ENCODE peak calls at places on chromosomes 7 and 10, in four cellular contexts. R, Z, P and Q are unnamed samples.

GRCh38 chr7:105399043-105399725 is 10.5 kb upstream of the SRPK2 start:
- DNase-seq in R (peak), Z (no peak), P (peak), Q (peak)

GRCh38 chr7:24419070-24419469 is 135.1 kb downstream of the NPY start:
- DNase-seq in R (no peak), Z (peak), P (peak), Q (no peak)

GRCh38 chr10:43843331-43844101 is 194.8 kb upstream of the ZNF32 start:
- DNase-seq in R (peak), Z (no peak), P (no peak), Q (no peak)

GRCh38 chr10:70779685-70780369 is 5.3 kb downstream of the TBATA start:
- DNase-seq in R (no peak), Z (peak), P (no peak), Q (no peak)

GRCh38 chr10:36880898-36881297 is 244.5 kb upstream of the ANKRD30A start:
- DNase-seq in R (peak), Z (no peak), P (peak), Q (peak)

GRCh38 chr10:125578658-125579315 is 104.2 kb downstream of the TEX36 start:
- DNase-seq in R (no peak), Z (no peak), P (no peak), Q (no peak)

GRCh38 chr7:127214956-127215355 is 37.8 kb downstream of the GRM8 start:
- DNase-seq in R (no peak), Z (no peak), P (no peak), Q (no peak)

GRCh38 chr7:36790280-36790679 is 66.0 kb upstream of the AOAH start:
- DNase-seq in R (no peak), Z (no peak), P (no peak), Q (no peak)

GRCh38 chr7:75608451-75609122 is 116.5 kb downstream of the SPDYE5 start:
- DNase-seq in R (no peak), Z (no peak), P (no peak), Q (no peak)

GRCh38 chr7:86453454-86453853 is 190.3 kb upstream of the GRM3 start:
- DNase-seq in R (no peak), Z (no peak), P (no peak), Q (no peak)

GRCh38 chr7:79272066-79272669 is 181.3 kb downstream of the MAGI2 start:
- DNase-seq in R (peak), Z (peak), P (peak), Q (peak)

GRCh38 chr10:71222541-71223364 is 10.4 kb downstream of the UNC5B start:
- DNase-seq in R (peak), Z (peak), P (no peak), Q (no peak)

GRCh38 chr7:1694981-1695511 is 25.0 kb downstream of the ELFN1 start:
- DNase-seq in R (no peak), Z (no peak), P (no peak), Q (no peak)

GRCh38 chr7:151930695-151931094 is 25.6 kb upstream of the GALNTL5 start:
- DNase-seq in R (no peak), Z (no peak), P (no peak), Q (no peak)

GRCh38 chr7:95104739-95105138 is 197.3 kb downstream of the PPP1R9A start:
- DNase-seq in R (no peak), Z (no peak), P (peak), Q (peak)

GRCh38 chr10:7872041-7872442 is 53.7 kb downstream of the TAF3 start:
- DNase-seq in R (peak), Z (peak), P (peak), Q (no peak)

GRCh38 chr10:112275512-112276245 is 7.5 kb upstream of the TECTB start:
- DNase-seq in R (no peak), Z (no peak), P (no peak), Q (peak)

GRCh38 chr10:112274831-112275230 is 8.4 kb upstream of the TECTB start:
- DNase-seq in R (no peak), Z (no peak), P (no peak), Q (no peak)

GRCh38 chr10:112269266-112269665 is 13.9 kb upstream of the TECTB start:
- DNase-seq in R (peak), Z (no peak), P (no peak), Q (no peak)

DNA sequence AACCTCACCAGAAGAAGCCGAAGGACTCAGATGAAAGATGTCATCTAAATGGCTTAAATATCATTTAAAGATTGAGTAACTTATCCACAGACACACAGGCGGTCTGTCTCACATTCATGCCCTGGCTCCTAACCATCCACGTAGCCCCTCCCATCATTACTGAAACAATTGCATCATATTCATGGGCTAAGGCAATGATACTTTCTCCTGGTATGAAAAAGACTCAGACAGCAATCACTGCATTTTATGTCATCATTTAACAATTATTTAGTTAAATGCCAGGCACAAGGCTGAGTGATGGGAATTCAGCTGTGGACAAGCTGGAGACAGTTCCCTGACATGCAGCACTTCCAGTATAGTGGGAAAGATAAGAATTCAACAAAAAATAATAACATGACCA is 11.2 kb upstream of the TECTB start:
- DNase-seq in R (peak), Z (no peak), P (no peak), Q (no peak)
- TF ChIP-seq POLR2A in R (no peak), Z (no peak), P (no peak), Q (no peak)

DNA sequence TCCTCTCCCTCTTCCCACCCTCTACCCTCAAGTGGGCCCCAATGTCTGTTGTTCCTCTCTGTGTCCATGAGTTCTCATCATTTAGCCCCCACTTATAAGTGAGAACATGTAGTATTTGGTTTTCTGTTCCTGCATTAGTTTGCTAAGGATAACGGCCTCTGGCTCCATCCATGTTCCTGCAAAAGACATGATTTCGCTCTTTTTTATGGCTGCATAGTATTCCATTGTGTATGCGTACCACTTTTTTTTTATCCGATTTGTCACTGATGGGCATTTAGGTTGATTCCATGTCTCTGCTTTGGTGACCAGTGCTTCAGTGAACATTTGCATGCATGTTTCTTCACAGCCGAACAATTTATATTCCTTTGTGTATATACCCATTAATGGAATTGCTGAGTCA is 51.7 kb upstream of the ATP6V0A4 start:
- DNase-seq in R (no peak), Z (no peak), P (no peak), Q (no peak)
- TF ChIP-seq MAZ in R (no peak), Z (no peak), P (no peak), Q (no peak)

GRCh38 chr7:6022671-6023070 is 8.5 kb upstream of the ANKRD61 start:
- DNase-seq in R (no peak), Z (no peak), P (no peak), Q (no peak)
- TF ChIP-seq POLR2A in R (no peak), Z (peak), P (no peak), Q (peak)

DNA sequence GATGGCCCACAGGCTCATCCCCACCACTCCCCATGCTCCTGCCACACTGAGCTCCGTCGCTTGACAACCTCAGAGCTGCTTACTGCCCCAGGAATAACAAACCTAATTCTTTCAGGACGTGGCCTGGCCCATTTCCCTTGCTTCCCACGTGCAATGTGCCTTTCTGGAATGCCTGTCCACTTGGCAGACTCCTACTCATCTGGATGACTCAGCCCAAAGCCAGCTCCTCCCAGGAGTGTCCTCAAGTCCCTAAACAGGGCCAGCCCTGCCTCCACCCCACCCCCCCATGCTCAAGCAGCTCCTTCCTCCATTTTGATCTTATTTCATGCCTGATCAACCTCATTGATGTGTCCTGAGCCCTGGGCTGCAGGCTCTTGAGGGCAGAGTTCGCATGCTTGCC is 164.9 kb upstream of the RNF32 start:
- DNase-seq in R (peak), Z (no peak), P (peak), Q (no peak)
- TF ChIP-seq MAZ in R (peak), Z (no peak), P (no peak), Q (no peak)

GRCh38 chr7:65037740-65038678 is 31.5 kb upstream of the ERV3-1 start:
- DNase-seq in R (peak), Z (peak), P (peak), Q (peak)
- TF ChIP-seq POLR2A in R (peak), Z (peak), P (peak), Q (peak)

GRCh38 chr7:110507832-110508231 is 583.1 kb upstream of the LRRN3 start:
- DNase-seq in R (no peak), Z (no peak), P (no peak), Q (no peak)
- TF ChIP-seq MAZ in R (no peak), Z (no peak), P (no peak), Q (no peak)

GRCh38 chr7:77200542-77200941 is 923 bp upstream of the FGL2 start:
- DNase-seq in R (no peak), Z (no peak), P (no peak), Q (no peak)

GRCh38 chr7:77197135-77197534 is 2.5 kb downstream of the FGL2 start:
- DNase-seq in R (no peak), Z (no peak), P (no peak), Q (no peak)

GRCh38 chr7:77205706-77206105 is 6.1 kb upstream of the FGL2 start:
- DNase-seq in R (peak), Z (no peak), P (no peak), Q (no peak)

GRCh38 chr7:77199008-77199966 is at the start of gene FGL2:
- DNase-seq in R (peak), Z (no peak), P (no peak), Q (no peak)

DNA sequence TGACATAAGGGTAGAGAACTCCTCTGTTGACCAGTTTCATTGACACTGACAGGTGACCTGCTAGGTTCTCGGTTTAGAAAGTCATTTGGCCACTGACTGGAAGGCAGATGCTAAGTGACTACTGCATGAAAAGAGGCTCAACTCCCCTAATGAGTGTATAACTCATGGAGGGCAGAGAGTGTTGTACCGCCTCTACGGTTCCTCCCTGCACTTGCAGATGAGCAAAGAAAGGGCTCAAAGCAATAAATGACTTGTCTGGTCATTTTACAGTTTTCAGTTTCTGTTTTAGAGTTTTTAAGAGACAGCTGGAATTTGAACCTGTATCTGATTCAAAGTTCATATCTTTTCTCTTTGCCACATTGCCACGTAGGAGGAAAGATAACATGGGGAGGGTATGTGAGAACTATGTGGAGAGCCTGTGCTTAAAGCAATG is 2.9 kb upstream of the FGL2 start:
- DNase-seq in R (no peak), Z (no peak), P (no peak), Q (no peak)
- TF ChIP-seq POLR2A in R (no peak), Z (no peak), P (no peak), Q (no peak)

DNA sequence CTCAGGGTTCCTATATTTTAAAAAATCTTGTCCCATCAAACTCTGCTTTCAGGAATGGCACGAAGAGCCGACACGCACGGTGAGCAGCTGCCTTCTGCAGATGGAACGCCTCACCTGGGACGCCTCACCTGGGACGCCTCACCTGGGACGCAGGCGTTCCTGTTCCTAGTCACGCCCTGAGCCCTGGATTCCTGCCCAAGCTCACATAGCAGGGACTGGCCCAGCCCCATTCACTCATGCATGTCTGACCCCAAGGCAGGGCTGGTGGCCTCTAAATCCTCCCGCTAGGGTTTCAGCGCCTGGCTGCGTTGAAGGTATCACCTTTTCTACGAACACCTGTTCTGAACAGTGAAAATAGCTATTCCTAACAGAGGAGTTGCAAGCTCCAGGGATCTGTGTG is 49.8 kb downstream of the CARD11 start:
- DNase-seq in R (no peak), Z (no peak), P (no peak), Q (no peak)
- TF ChIP-seq MAZ in R (no peak), Z (no peak), P (no peak), Q (no peak)

DNA sequence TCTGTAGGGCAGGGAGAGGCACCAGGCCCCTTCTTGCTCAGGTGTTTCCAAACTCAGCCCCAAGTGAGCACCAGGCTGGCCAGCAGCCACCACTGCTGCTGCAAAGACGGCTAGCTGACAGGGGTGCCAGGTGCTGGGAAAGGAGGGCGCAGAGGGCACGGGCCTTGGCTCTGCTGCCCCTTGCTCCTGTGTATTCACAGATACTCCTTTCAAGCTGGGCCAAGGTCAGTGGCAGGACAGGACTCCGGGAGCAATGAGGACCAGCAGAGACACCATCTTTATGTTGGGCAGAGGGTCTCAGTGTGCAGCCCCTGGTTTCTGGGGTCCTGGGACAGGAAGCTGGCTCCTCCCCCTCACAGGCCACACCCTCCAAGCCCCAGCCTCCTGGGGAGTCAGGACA is 110.1 kb downstream of the SMURF1 start:
- DNase-seq in R (no peak), Z (no peak), P (no peak), Q (no peak)
- TF ChIP-seq POLR2A in R (no peak), Z (no peak), P (no peak), Q (no peak)

GRCh38 chr7:113582471-113582870 is 336.3 kb downstream of the PPP1R3A start:
- DNase-seq in R (no peak), Z (no peak), P (no peak), Q (no peak)
- TF ChIP-seq MAZ in R (no peak), Z (no peak), P (no peak), Q (no peak)